ENCODE peak calls at places on chromosomes 6 and 20, in ten cellular contexts. B, X, H, Y, D, J, A, M, G and R are unnamed samples.

GRCh38 chr6:47151232-47151898 is 109.2 kb upstream of the ADGRF1 start:
- DNase-seq in B (no peak), X (no peak), H (no peak), Y (peak), D (no peak), J (no peak), A (no peak), M (no peak), G (no peak), R (no peak)

GRCh38 chr20:25214824-25215223 is 19.3 kb downstream of the ENTPD6 start:
- DNase-seq in B (no peak), X (no peak), H (no peak), Y (no peak), D (no peak), J (no peak), A (no peak), M (no peak), G (no peak), R (no peak)

GRCh38 chr6:125529061-125529460 is 220.4 kb upstream of the HEY2 start:
- DNase-seq in B (no peak), X (no peak), H (no peak), Y (no peak), D (no peak), J (no peak), A (no peak), M (no peak), G (no peak), R (no peak)

GRCh38 chr20:23255658-23256385 is 94.8 kb upstream of the NXT1 start:
- DNase-seq in B (no peak), X (no peak), H (peak), Y (no peak), D (no peak), J (no peak), A (no peak), M (no peak), G (no peak), R (no peak)

GRCh38 chr6:20367716-20368485 is 33.8 kb upstream of the E2F3 start:
- DNase-seq in B (no peak), X (peak), H (peak), Y (no peak), D (no peak), J (no peak), A (no peak), M (no peak), G (peak), R (no peak)

GRCh38 chr20:49811825-49812462 is 684 bp upstream of the SLC9A8 start:
- DNase-seq in B (no peak), X (no peak), H (peak), Y (no peak), D (peak), J (no peak), A (no peak), M (no peak), G (peak), R (no peak)

GRCh38 chr20:1369970-1370369 is 22.9 kb downstream of the FKBP1A start:
- DNase-seq in B (no peak), X (no peak), H (no peak), Y (no peak), D (no peak), J (no peak), A (no peak), M (no peak), G (no peak), R (no peak)

GRCh38 chr6:81950877-81951276 is 198.4 kb upstream of the TENT5A start:
- DNase-seq in B (no peak), X (no peak), H (peak), Y (no peak), D (peak), J (no peak), A (no peak), M (no peak), G (no peak), R (no peak)

GRCh38 chr6:131657630-131658111 is 20.6 kb downstream of the ENPP3 start:
- DNase-seq in B (no peak), X (no peak), H (peak), Y (no peak), D (peak), J (no peak), A (peak), M (no peak), G (peak), R (no peak)

GRCh38 chr6:12420626-12421025 is 130.5 kb downstream of the EDN1 start:
- DNase-seq in B (no peak), X (no peak), H (peak), Y (peak), D (peak), J (no peak), A (peak), M (no peak), G (peak), R (no peak)

GRCh38 chr6:120354452-120355098 is 979.7 kb downstream of the TBC1D32 start:
- DNase-seq in B (no peak), X (no peak), H (no peak), Y (no peak), D (peak), J (no peak), A (no peak), M (no peak), G (no peak), R (no peak)

GRCh38 chr20:60249436-60249835 is 291.2 kb downstream of the CDH26 start:
- DNase-seq in B (no peak), X (no peak), H (peak), Y (peak), D (peak), J (no peak), A (peak), M (no peak), G (peak), R (no peak)

GRCh38 chr20:12287575-12287974 is 369.9 kb downstream of the BTBD3 start:
- DNase-seq in B (no peak), X (no peak), H (no peak), Y (no peak), D (peak), J (no peak), A (no peak), M (no peak), G (peak), R (no peak)

GRCh38 chr6:152232494-152233151 is 404.5 kb downstream of the SYNE1 start:
- DNase-seq in B (no peak), X (no peak), H (peak), Y (no peak), D (no peak), J (no peak), A (no peak), M (no peak), G (no peak), R (no peak)

GRCh38 chr6:141252828-141253608 is 879.7 kb upstream of the GJE1 start:
- DNase-seq in B (no peak), X (no peak), H (peak), Y (no peak), D (no peak), J (no peak), A (no peak), M (no peak), G (peak), R (no peak)

GRCh38 chr6:52216932-52217331 is 27.4 kb downstream of the IL17F start:
- DNase-seq in B (no peak), X (no peak), H (no peak), Y (no peak), D (no peak), J (no peak), A (no peak), M (no peak), G (no peak), R (no peak)

GRCh38 chr6:166469426-166469961 is 86.8 kb upstream of the MPC1 start:
- DNase-seq in B (no peak), X (no peak), H (no peak), Y (no peak), D (no peak), J (no peak), A (no peak), M (no peak), G (no peak), R (no peak)

GRCh38 chr6:66663127-66663526 is 956.1 kb upstream of the EYS start:
- DNase-seq in B (no peak), X (no peak), H (no peak), Y (no peak), D (no peak), J (no peak), A (no peak), M (no peak), G (no peak), R (no peak)

GRCh38 chr20:37042986-37043972 is 52.5 kb downstream of the RBL1 start:
- DNase-seq in B (no peak), X (no peak), H (no peak), Y (no peak), D (no peak), J (no peak), A (no peak), M (no peak), G (no peak), R (no peak)

GRCh38 chr6:167968091-167968490 is 29.4 kb upstream of the KIF25 start:
- DNase-seq in B (no peak), X (no peak), H (peak), Y (peak), D (peak), J (no peak), A (no peak), M (no peak), G (peak), R (no peak)

GRCh38 chr6:21953831-21954801 is 342.7 kb downstream of the PRL start:
- DNase-seq in B (no peak), X (no peak), H (peak), Y (no peak), D (peak), J (no peak), A (no peak), M (no peak), G (no peak), R (no peak)

GRCh38 chr20:61738601-61739069 is 327.0 kb downstream of the TAF4 start:
- DNase-seq in B (peak), X (no peak), H (no peak), Y (no peak), D (no peak), J (no peak), A (no peak), M (no peak), G (no peak), R (no peak)

GRCh38 chr6:2765896-2766766 is 938 bp downstream of the WRNIP1 start:
- DNase-seq in B (no peak), X (peak), H (peak), Y (peak), D (peak), J (no peak), A (no peak), M (peak), G (no peak), R (no peak)

GRCh38 chr6:159212026-159212425 is 42.8 kb downstream of the FNDC1 start:
- DNase-seq in B (no peak), X (no peak), H (no peak), Y (no peak), D (no peak), J (no peak), A (no peak), M (no peak), G (no peak), R (no peak)

GRCh38 chr6:129643968-129644367 is 66.0 kb downstream of the ARHGAP18 start:
- DNase-seq in B (no peak), X (no peak), H (no peak), Y (peak), D (no peak), J (no peak), A (no peak), M (no peak), G (peak), R (no peak)

GRCh38 chr6:128919412-128919811 is 36.5 kb downstream of the LAMA2 start:
- DNase-seq in B (no peak), X (no peak), H (peak), Y (no peak), D (no peak), J (no peak), A (peak), M (no peak), G (no peak), R (no peak)

GRCh38 chr6:3214898-3215297 is 12.6 kb downstream of the TUBB2B start:
- DNase-seq in B (no peak), X (no peak), H (no peak), Y (no peak), D (no peak), J (no peak), A (no peak), M (no peak), G (peak), R (no peak)

GRCh38 chr6:38773338-38773737 is 58.2 kb downstream of the DNAH8 start:
- DNase-seq in B (no peak), X (no peak), H (no peak), Y (peak), D (peak), J (no peak), A (no peak), M (no peak), G (peak), R (no peak)